ENCODE peak calls at places on chromosomes 6 and 20, in four cellular contexts. C is aorta, N is left ventricle myocardium inferior, D is MM.1S. B is an unnamed sample. For H3K27me3 and H3K4me1, the result is how much of the 10 kb centered on the place peaks cover.

GRCh38 chr6:168865-169455 is 123.3 kb upstream of the DUSP22 start:
- DNase-seq in C (no peak), D (peak), N (no peak), B (peak)

GRCh38 chr6:55652429-55652828 is 73.4 kb upstream of the HMGCLL1 start:
- DNase-seq in N (no peak), D (no peak), C (no peak), B (no peak)

GRCh38 chr6:125014157-125014957 is 52.1 kb downstream of the RNF217 start:
- DNase-seq in N (no peak), D (no peak), C (no peak), B (no peak)

GRCh38 chr6:84515082-84515481 is 249.3 kb downstream of the TBX18 start:
- DNase-seq in C (no peak), D (no peak), N (no peak), B (no peak)

GRCh38 chr6:141551318-141551717 is 581.4 kb upstream of the GJE1 start:
- DNase-seq in C (no peak), D (no peak), N (no peak), B (no peak)

GRCh38 chr6:98839788-98840361 is 5.5 kb downstream of the POU3F2 start:
- DNase-seq in N (no peak), D (peak), C (no peak), B (no peak)

GRCh38 chr6:37516920-37517405 is 17.3 kb upstream of the CCDC167 start:
- DNase-seq in D (no peak), N (no peak), C (no peak), B (no peak)

GRCh38 chr20:33242319-33243100 is 6.7 kb downstream of the BPIFA1 start:
- DNase-seq in D (no peak), N (no peak), C (no peak), B (no peak)

GRCh38 chr20:45845452-45845851 is 11.7 kb downstream of the ACOT8 start:
- DNase-seq in D (no peak), N (no peak), C (no peak), B (no peak)

GRCh38 chr6:39231844-39232243 is 2.6 kb upstream of the KCNK5 start:
- DNase-seq in C (no peak), N (no peak), D (no peak), B (no peak)

GRCh38 chr6:125952764-125953501 is 3.6 kb upstream of the HINT3 start:
- DNase-seq in C (no peak), N (no peak), D (peak), B (no peak)

GRCh38 chr20:21710341-21710740 is 4.9 kb downstream of the PAX1 start:
- DNase-seq in C (no peak), N (no peak), D (no peak), B (no peak)

GRCh38 chr6:168841609-168842278 is 400.8 kb downstream of the SMOC2 start:
- DNase-seq in N (no peak), C (no peak), D (no peak), B (no peak)

GRCh38 chr20:615494-615893 is 5.4 kb upstream of the TCF15 start:
- DNase-seq in D (no peak), C (no peak), N (no peak), B (no peak)

GRCh38 chr20:36919715-36920333 is 31.7 kb downstream of the SAMHD1 start:
- DNase-seq in D (peak), N (no peak), C (no peak), B (peak)

GRCh38 chr6:167683028-167683862 is 143.5 kb upstream of the AFDN start:
- DNase-seq in N (peak), C (peak), D (no peak), B (no peak)

GRCh38 chr6:46990031-46990644 is 52.0 kb downstream of the ADGRF1 start:
- DNase-seq in C (no peak), D (no peak), N (peak), B (no peak)
- H3K4me3 ChIP-seq in C (no peak), D (no peak), N (peak), B (no peak)

GRCh38 chr20:57092112-57092899 is 174.1 kb downstream of the BMP7 start:
- DNase-seq in C (no peak), N (peak), D (peak), B (peak)
- H3K27me3 ChIP-seq in C (under half), N (under half), D (under half), B (under half)

GRCh38 chr6:15324427-15324985 is 78.6 kb downstream of the JARID2 start:
- DNase-seq in N (no peak), D (no peak), C (no peak), B (no peak)

GRCh38 chr6:15326072-15326614 is 80.3 kb downstream of the JARID2 start:
- DNase-seq in N (no peak), D (no peak), C (no peak), B (no peak)

GRCh38 chr6:15325540-15325955 is 79.7 kb downstream of the JARID2 start:
- DNase-seq in C (no peak), D (no peak), N (no peak), B (no peak)

GRCh38 chr6:15329154-15329781 is 83.4 kb downstream of the JARID2 start:
- DNase-seq in N (no peak), C (no peak), D (no peak), B (no peak)

GRCh38 chr6:15327271-15327670 is 81.4 kb downstream of the JARID2 start:
- DNase-seq in C (no peak), N (no peak), D (no peak), B (peak)
- H3K4me1 ChIP-seq in C (under half), N (half or more), D (under half), B (under half)

GRCh38 chr6:116483616-116484015 is 22.4 kb downstream of the CALHM6 start:
- DNase-seq in N (no peak), C (no peak), D (no peak), B (no peak)

GRCh38 chr6:116485786-116486185 is 24.6 kb downstream of the CALHM6 start:
- DNase-seq in C (no peak), N (no peak), D (no peak), B (no peak)

DNA sequence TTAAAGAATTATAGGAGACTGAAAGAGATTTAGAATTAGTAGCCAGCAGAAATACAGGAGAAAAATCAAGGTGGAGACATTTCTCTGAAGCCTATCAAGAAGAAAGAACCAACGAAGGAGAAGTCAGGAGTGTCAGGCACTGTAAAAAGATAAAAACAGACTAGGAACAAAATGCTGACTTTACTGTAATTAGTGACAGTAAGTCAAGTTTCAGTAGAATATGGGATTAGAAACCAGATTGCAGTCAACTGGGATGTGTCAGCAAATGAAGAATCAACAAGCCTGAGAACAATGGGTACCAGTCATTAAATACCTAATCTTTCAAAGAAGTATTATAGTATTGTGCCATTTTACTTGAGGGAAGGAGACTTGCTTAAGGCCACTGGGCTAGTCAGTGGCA is 21.6 kb downstream of the CALHM6 start:
- DNase-seq in C (no peak), D (peak), N (no peak), B (no peak)
- H3K4me3 ChIP-seq in C (no peak), D (no peak), N (no peak), B (no peak)

DNA sequence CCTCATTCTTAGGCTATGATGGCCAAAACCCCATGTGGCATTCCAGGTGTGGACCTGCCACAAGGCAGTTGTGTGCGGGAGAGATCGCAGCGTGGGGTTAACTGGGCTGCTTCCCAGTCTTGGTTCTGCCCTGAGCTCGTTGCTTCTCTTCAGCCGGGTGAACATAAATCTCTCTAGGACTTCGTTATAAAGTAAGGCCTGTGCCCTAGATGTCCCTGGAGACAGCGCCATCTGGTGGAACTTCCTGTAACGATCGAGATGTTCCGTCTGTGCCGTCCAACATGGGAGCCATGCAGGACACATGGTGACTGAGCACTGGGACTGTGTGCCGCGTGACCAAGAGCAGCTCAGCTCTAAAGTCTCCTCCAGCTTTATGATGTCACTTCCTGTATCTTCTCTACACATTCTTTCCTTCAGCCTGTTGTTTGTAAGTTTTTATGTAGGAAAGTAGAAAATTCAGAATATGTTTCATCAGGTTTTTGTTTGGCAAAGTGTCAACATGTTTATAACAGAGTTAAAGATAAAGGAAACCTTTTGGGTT is 26.8 kb upstream of the RPP40 start:
- DNase-seq in D (peak), N (peak), C (peak), B (peak)
- H3K27me3 ChIP-seq in D (under half), N (under half), C (under half), B (under half)

GRCh38 chr6:71034578-71034977 is 77.7 kb upstream of the B3GAT2 start:
- DNase-seq in N (no peak), C (no peak), D (no peak), B (no peak)
- H3K4me1 ChIP-seq in N (under half), C (under half), D (under half), B (under half)

GRCh38 chr6:3019749-3020320 is 20.1 kb downstream of the NQO2 start:
- DNase-seq in C (no peak), D (no peak), N (no peak), B (no peak)

GRCh38 chr6:3019065-3019464 is 19.4 kb downstream of the NQO2 start:
- DNase-seq in C (no peak), D (no peak), N (no peak), B (no peak)

GRCh38 chr6:3026811-3027626 is 27.3 kb downstream of the NQO2 start:
- DNase-seq in N (no peak), C (no peak), D (peak), B (peak)

GRCh38 chr6:3022765-3023662 is 23.3 kb downstream of the NQO2 start:
- DNase-seq in N (no peak), C (no peak), D (no peak), B (no peak)

DNA sequence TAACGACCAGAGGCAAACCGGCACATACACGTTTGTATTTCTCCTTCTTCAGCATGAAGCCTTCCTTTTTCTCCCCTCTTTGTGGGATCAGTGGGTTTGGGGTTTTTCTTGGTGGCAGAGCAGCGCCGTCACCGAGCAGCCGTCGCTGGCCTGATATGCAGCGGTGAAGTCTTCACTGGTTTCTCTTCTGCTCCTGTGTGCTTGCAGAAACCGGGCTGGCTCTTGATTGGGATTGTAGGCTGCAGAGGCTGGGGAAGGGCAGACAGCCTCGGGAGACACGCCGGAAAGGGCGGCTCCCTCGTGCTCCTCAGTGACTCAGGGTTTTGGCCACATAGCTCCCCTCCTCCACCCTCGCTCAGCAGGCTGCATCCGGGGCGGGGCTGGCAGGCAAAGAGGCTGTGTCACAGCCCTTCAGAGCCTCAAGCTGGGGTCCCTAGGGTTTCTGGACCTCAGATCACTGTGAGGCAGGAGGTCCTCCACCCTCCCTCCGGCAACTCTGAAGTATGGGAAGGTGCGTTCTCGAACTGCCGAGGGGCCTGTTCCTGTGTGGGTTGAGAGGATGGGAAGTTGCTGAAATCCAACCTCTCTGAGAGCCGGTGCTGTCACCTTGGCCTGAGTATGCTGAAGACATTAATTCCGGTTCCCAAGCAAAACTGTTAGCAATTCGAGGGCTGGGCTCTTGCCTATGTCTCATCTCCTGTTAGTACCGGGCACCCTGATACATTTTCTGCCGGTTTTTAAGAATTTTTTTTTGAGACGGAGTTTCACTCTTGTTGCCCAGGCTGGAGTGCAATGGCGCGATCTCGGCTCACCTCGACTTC is 24.2 kb downstream of the NQO2 start:
- DNase-seq in N (peak), C (peak), D (peak), B (peak)
- H3K4me3 ChIP-seq in N (peak), C (peak), D (peak), B (peak)

GRCh38 chr20:13222319-13222716 is 1.2 kb downstream of the ISM1 start:
- DNase-seq in N (no peak), D (no peak), C (no peak), B (no peak)
- H3K27me3 ChIP-seq in N (half or more), D (under half), C (under half), B (under half)

GRCh38 chr20:51600950-51601349 is 58.4 kb upstream of the NFATC2 start:
- DNase-seq in D (no peak), C (no peak), N (no peak), B (no peak)
- H3K4me1 ChIP-seq in D (under half), C (under half), N (under half), B (under half)

DNA sequence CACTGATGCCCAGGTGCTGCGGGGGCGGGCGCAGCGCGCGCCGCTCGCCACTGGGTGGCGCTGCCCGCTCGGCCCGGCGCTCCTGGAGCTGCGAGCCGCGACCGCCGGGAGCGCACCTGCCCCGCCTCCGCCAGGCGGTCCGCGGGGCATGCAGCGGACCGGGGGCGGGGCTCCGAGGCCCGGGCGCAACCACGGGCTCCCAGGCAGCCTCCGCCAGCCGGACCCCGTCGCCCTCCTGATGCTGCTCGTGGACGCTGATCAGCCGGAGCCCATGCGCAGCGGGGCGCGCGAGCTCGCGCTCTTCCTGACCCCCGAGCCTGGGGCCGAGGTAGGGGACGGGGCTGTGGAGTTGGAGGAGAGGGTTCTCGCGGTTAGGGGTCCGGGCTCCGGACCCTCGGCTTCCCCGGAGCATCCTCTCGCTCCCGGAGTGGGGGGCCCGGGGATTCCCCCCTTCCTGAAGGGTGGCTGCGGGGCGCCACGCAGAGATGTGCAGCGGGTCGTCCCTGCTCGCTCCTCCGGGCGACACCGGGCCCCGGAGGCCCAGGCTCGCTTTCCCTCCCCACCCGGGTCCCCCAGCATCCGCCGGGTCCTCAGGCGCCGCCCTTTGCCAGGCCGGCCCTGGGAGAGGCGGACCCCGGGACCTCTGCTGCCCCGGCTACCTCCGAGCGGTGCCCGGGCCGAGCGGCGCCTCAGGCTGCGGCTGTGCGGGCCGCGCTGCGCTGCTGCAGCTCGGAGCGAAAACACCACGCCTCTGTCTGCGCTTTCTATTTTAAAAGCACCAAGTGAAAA is at the start of gene BCAS4:
- DNase-seq in D (peak), N (peak), C (peak), B (peak)
- H3K4me3 ChIP-seq in D (peak), N (peak), C (peak), B (peak)